ENCODE peak calls at places on chromosomes 4 and X, in five cellular contexts. One of them, this sample, is unnamed.

GRCh38 chrX:46653482-46653881 is 79.9 kb downstream of the CHST7 start:
- DNase-seq in RPMI7951: no peak
- DNase-seq in K562: no peak
- DNase-seq in NCI-H146: peak
- DNase-seq in HT1080: no peak
- DNase-seq in this sample: no peak

GRCh38 chrX:22534643-22535042 is 261.9 kb downstream of the CBLL2 start:
- DNase-seq in RPMI7951: peak
- DNase-seq in K562: no peak
- DNase-seq in NCI-H146: no peak
- DNase-seq in HT1080: peak
- DNase-seq in this sample: no peak

GRCh38 chr4:3007724-3008123 is 44.4 kb downstream of the GRK4 start:
- DNase-seq in RPMI7951: no peak
- DNase-seq in K562: no peak
- DNase-seq in NCI-H146: no peak
- DNase-seq in HT1080: no peak
- DNase-seq in this sample: no peak

GRCh38 chrX:115462406-115462805 is 98.6 kb upstream of the PLS3 start:
- DNase-seq in RPMI7951: no peak
- DNase-seq in K562: no peak
- DNase-seq in NCI-H146: no peak
- DNase-seq in HT1080: no peak
- DNase-seq in this sample: no peak

GRCh38 chr4:40264995-40265909 is 68.4 kb downstream of the RHOH start:
- DNase-seq in RPMI7951: peak
- DNase-seq in K562: peak
- DNase-seq in NCI-H146: peak
- DNase-seq in HT1080: peak
- DNase-seq in this sample: no peak

GRCh38 chr4:185682236-185682635 is 129.8 kb downstream of the SORBS2 start:
- DNase-seq in RPMI7951: peak
- DNase-seq in K562: no peak
- DNase-seq in NCI-H146: no peak
- DNase-seq in HT1080: peak
- DNase-seq in this sample: no peak

GRCh38 chr4:89316931-89317366 is 9.3 kb upstream of the GPRIN3 start:
- DNase-seq in RPMI7951: no peak
- DNase-seq in K562: no peak
- DNase-seq in NCI-H146: no peak
- DNase-seq in HT1080: peak
- DNase-seq in this sample: no peak

GRCh38 chr4:188779586-188779985 is 640.3 kb downstream of the TRIML1 start:
- DNase-seq in RPMI7951: no peak
- DNase-seq in K562: no peak
- DNase-seq in NCI-H146: no peak
- DNase-seq in HT1080: peak
- DNase-seq in this sample: no peak

GRCh38 chrX:155216940-155217450 is 735 bp downstream of the VBP1 start:
- DNase-seq in RPMI7951: no peak
- DNase-seq in K562: no peak
- DNase-seq in NCI-H146: peak
- DNase-seq in HT1080: no peak
- DNase-seq in this sample: peak

GRCh38 chr4:81470456-81471327 is 1.0 kb downstream of the RASGEF1B start:
- DNase-seq in RPMI7951: no peak
- DNase-seq in K562: no peak
- DNase-seq in NCI-H146: peak
- DNase-seq in HT1080: no peak
- DNase-seq in this sample: no peak

GRCh38 chr4:151418856-151419255 is 9.9 kb downstream of the FHIP1A start:
- DNase-seq in RPMI7951: no peak
- DNase-seq in K562: no peak
- DNase-seq in NCI-H146: no peak
- DNase-seq in HT1080: no peak
- DNase-seq in this sample: no peak

GRCh38 chr4:152316969-152317368 is 218.9 kb downstream of the FBXW7 start:
- DNase-seq in RPMI7951: peak
- DNase-seq in K562: no peak
- DNase-seq in NCI-H146: no peak
- DNase-seq in HT1080: no peak
- DNase-seq in this sample: no peak

GRCh38 chrX:2485460-2485753 is 15.4 kb downstream of the DHRSX start:
- DNase-seq in RPMI7951: no peak
- DNase-seq in K562: no peak
- DNase-seq in NCI-H146: no peak
- DNase-seq in HT1080: no peak
- DNase-seq in this sample: no peak

GRCh38 chrX:110145854-110146253 is 142.9 kb downstream of the TMEM164 start:
- DNase-seq in RPMI7951: peak
- DNase-seq in K562: peak
- DNase-seq in NCI-H146: peak
- DNase-seq in HT1080: peak
- DNase-seq in this sample: no peak

GRCh38 chr4:3520796-3521600 is 11.2 kb downstream of the LRPAP1 start:
- DNase-seq in RPMI7951: no peak
- DNase-seq in K562: no peak
- DNase-seq in NCI-H146: no peak
- DNase-seq in HT1080: no peak
- DNase-seq in this sample: no peak

GRCh38 chr4:146267826-146268225 is 53.5 kb downstream of the REELD1 start:
- DNase-seq in RPMI7951: no peak
- DNase-seq in K562: no peak
- DNase-seq in NCI-H146: no peak
- DNase-seq in HT1080: no peak
- DNase-seq in this sample: no peak

GRCh38 chr4:156948738-156949137 is 22.9 kb downstream of the PDGFC start:
- DNase-seq in RPMI7951: no peak
- DNase-seq in K562: no peak
- DNase-seq in NCI-H146: no peak
- DNase-seq in HT1080: no peak
- DNase-seq in this sample: no peak

GRCh38 chrX:1493877-1494510 is 41.3 kb upstream of the ASMTL start:
- DNase-seq in RPMI7951: no peak
- DNase-seq in K562: no peak
- DNase-seq in NCI-H146: no peak
- DNase-seq in HT1080: no peak
- DNase-seq in this sample: no peak

GRCh38 chrX:13022926-13023325 is 21.5 kb downstream of the FAM9C start:
- DNase-seq in RPMI7951: no peak
- DNase-seq in K562: no peak
- DNase-seq in NCI-H146: no peak
- DNase-seq in HT1080: no peak
- DNase-seq in this sample: no peak

GRCh38 chrX:53085661-53086229 is 3.6 kb downstream of the TSPYL2 start:
- DNase-seq in RPMI7951: no peak
- DNase-seq in K562: no peak
- DNase-seq in NCI-H146: no peak
- DNase-seq in HT1080: no peak
- DNase-seq in this sample: no peak

GRCh38 chr4:156594619-156595018 is 377.0 kb downstream of the PDGFC start:
- DNase-seq in RPMI7951: no peak
- DNase-seq in K562: no peak
- DNase-seq in NCI-H146: no peak
- DNase-seq in HT1080: no peak
- DNase-seq in this sample: no peak

GRCh38 chrX:15216280-15216679 is 53.6 kb downstream of the ASB9 start:
- DNase-seq in RPMI7951: no peak
- DNase-seq in K562: no peak
- DNase-seq in NCI-H146: no peak
- DNase-seq in HT1080: no peak
- DNase-seq in this sample: no peak

GRCh38 chrX:30995060-30995700 is 76.7 kb downstream of the FTHL17 start:
- DNase-seq in RPMI7951: no peak
- DNase-seq in K562: no peak
- DNase-seq in NCI-H146: no peak
- DNase-seq in HT1080: no peak
- DNase-seq in this sample: no peak

GRCh38 chrX:153443476-153444332 is 2.2 kb downstream of the TREX2 start:
- DNase-seq in RPMI7951: no peak
- DNase-seq in K562: peak
- DNase-seq in NCI-H146: no peak
- DNase-seq in HT1080: no peak
- DNase-seq in this sample: no peak

GRCh38 chr4:21790437-21791029 is 158.0 kb downstream of the KCNIP4 start:
- DNase-seq in RPMI7951: peak
- DNase-seq in K562: peak
- DNase-seq in NCI-H146: peak
- DNase-seq in HT1080: peak
- DNase-seq in this sample: no peak

GRCh38 chr4:134132086-134132783 is 69.4 kb downstream of the PABPC4L start:
- DNase-seq in RPMI7951: no peak
- DNase-seq in K562: no peak
- DNase-seq in NCI-H146: no peak
- DNase-seq in HT1080: peak
- DNase-seq in this sample: no peak

GRCh38 chr4:181952478-181952877 is 290.7 kb upstream of the TENM3 start:
- DNase-seq in RPMI7951: peak
- DNase-seq in K562: no peak
- DNase-seq in NCI-H146: no peak
- DNase-seq in HT1080: peak
- DNase-seq in this sample: no peak

GRCh38 chr4:47879458-47879857 is 34.9 kb downstream of the NFXL1 start:
- DNase-seq in RPMI7951: no peak
- DNase-seq in K562: no peak
- DNase-seq in NCI-H146: no peak
- DNase-seq in HT1080: no peak
- DNase-seq in this sample: no peak

GRCh38 chrX:650801-651200 is 20.2 kb downstream of the SHOX start:
- DNase-seq in RPMI7951: no peak
- DNase-seq in K562: no peak
- DNase-seq in NCI-H146: no peak
- DNase-seq in HT1080: no peak
- DNase-seq in this sample: no peak

GRCh38 chr4:22356996-22357596 is 158.8 kb downstream of the ADGRA3 start:
- DNase-seq in RPMI7951: peak
- DNase-seq in K562: no peak
- DNase-seq in NCI-H146: peak
- DNase-seq in HT1080: peak
- DNase-seq in this sample: no peak

GRCh38 chr4:826508-827208 is 729 bp upstream of the CPLX1 start:
- DNase-seq in RPMI7951: no peak
- DNase-seq in K562: peak
- DNase-seq in NCI-H146: peak
- DNase-seq in HT1080: no peak
- DNase-seq in this sample: no peak

GRCh38 chr4:115711575-115711974 is 598.2 kb upstream of the NDST4 start:
- DNase-seq in RPMI7951: no peak
- DNase-seq in K562: no peak
- DNase-seq in NCI-H146: no peak
- DNase-seq in HT1080: peak
- DNase-seq in this sample: peak

GRCh38 chrX:25872786-25873185 is 265.4 kb upstream of the MAGEB18 start:
- DNase-seq in RPMI7951: no peak
- DNase-seq in K562: no peak
- DNase-seq in NCI-H146: no peak
- DNase-seq in HT1080: no peak
- DNase-seq in this sample: no peak

GRCh38 chr4:70624226-70624793 is 4.2 kb upstream of the ENAM start:
- DNase-seq in RPMI7951: no peak
- DNase-seq in K562: no peak
- DNase-seq in NCI-H146: no peak
- DNase-seq in HT1080: no peak
- DNase-seq in this sample: no peak

GRCh38 chr4:80305466-80305865 is 30.1 kb upstream of the CFAP299 start:
- DNase-seq in RPMI7951: peak
- DNase-seq in K562: no peak
- DNase-seq in NCI-H146: no peak
- DNase-seq in HT1080: peak
- DNase-seq in this sample: no peak